ENCODE peak calls at places on chromosome 4, in eight cellular contexts. One of them, this sample, is unnamed. For H3K4me1 and H3K36me3, the result is how much of the 10 kb centered on the place peaks cover.

GRCh38 chr4:180060159-180060889 is 2182.9 kb upstream of the TENM3 start:
- DNase-seq in CD8-positive, alpha-beta memory T cell: no peak
- DNase-seq in pancreas: no peak
- DNase-seq in upper lobe of right lung: no peak
- DNase-seq in gastrocnemius medialis: no peak
- DNase-seq in upper lobe of left lung: no peak
- DNase-seq in tibial artery: no peak
- DNase-seq in lower lobe of right lung: no peak
- DNase-seq in this sample: no peak

GRCh38 chr4:53854991-53855885 is 209.2 kb downstream of the CHIC2 start:
- DNase-seq in CD8-positive, alpha-beta memory T cell: no peak
- DNase-seq in pancreas: no peak
- DNase-seq in upper lobe of right lung: no peak
- DNase-seq in gastrocnemius medialis: no peak
- DNase-seq in upper lobe of left lung: no peak
- DNase-seq in tibial artery: no peak
- DNase-seq in lower lobe of right lung: no peak
- DNase-seq in this sample: no peak

GRCh38 chr4:180953572-180953971 is 1289.6 kb upstream of the TENM3 start:
- DNase-seq in CD8-positive, alpha-beta memory T cell: no peak
- DNase-seq in pancreas: no peak
- DNase-seq in upper lobe of right lung: no peak
- DNase-seq in gastrocnemius medialis: no peak
- DNase-seq in upper lobe of left lung: no peak
- DNase-seq in tibial artery: no peak
- DNase-seq in lower lobe of right lung: no peak
- DNase-seq in this sample: no peak

GRCh38 chr4:54542540-54543041 is 115.2 kb upstream of the KIT start:
- DNase-seq in CD8-positive, alpha-beta memory T cell: no peak
- DNase-seq in pancreas: no peak
- DNase-seq in upper lobe of right lung: no peak
- DNase-seq in gastrocnemius medialis: no peak
- DNase-seq in upper lobe of left lung: no peak
- DNase-seq in tibial artery: no peak
- DNase-seq in lower lobe of right lung: no peak
- DNase-seq in this sample: no peak

GRCh38 chr4:102535398-102536082 is 34.4 kb downstream of the NFKB1 start:
- DNase-seq in CD8-positive, alpha-beta memory T cell: no peak
- DNase-seq in pancreas: no peak
- DNase-seq in upper lobe of right lung: no peak
- DNase-seq in gastrocnemius medialis: no peak
- DNase-seq in upper lobe of left lung: no peak
- DNase-seq in tibial artery: no peak
- DNase-seq in lower lobe of right lung: no peak
- DNase-seq in this sample: no peak

GRCh38 chr4:124483043-124483906 is 229.3 kb downstream of the ANKRD50 start:
- DNase-seq in CD8-positive, alpha-beta memory T cell: no peak
- DNase-seq in pancreas: no peak
- DNase-seq in upper lobe of right lung: no peak
- DNase-seq in gastrocnemius medialis: no peak
- DNase-seq in upper lobe of left lung: no peak
- DNase-seq in tibial artery: no peak
- DNase-seq in lower lobe of right lung: no peak
- DNase-seq in this sample: no peak

GRCh38 chr4:27048350-27049100 is 187.9 kb downstream of the STIM2 start:
- DNase-seq in CD8-positive, alpha-beta memory T cell: no peak
- DNase-seq in pancreas: no peak
- DNase-seq in upper lobe of right lung: no peak
- DNase-seq in gastrocnemius medialis: no peak
- DNase-seq in upper lobe of left lung: no peak
- DNase-seq in tibial artery: no peak
- DNase-seq in lower lobe of right lung: no peak
- DNase-seq in this sample: no peak

GRCh38 chr4:120057416-120057815 is 9.2 kb downstream of the MAD2L1 start:
- DNase-seq in CD8-positive, alpha-beta memory T cell: no peak
- DNase-seq in pancreas: no peak
- DNase-seq in upper lobe of right lung: no peak
- DNase-seq in gastrocnemius medialis: no peak
- DNase-seq in upper lobe of left lung: no peak
- DNase-seq in tibial artery: no peak
- DNase-seq in lower lobe of right lung: no peak
- DNase-seq in this sample: no peak

DNA sequence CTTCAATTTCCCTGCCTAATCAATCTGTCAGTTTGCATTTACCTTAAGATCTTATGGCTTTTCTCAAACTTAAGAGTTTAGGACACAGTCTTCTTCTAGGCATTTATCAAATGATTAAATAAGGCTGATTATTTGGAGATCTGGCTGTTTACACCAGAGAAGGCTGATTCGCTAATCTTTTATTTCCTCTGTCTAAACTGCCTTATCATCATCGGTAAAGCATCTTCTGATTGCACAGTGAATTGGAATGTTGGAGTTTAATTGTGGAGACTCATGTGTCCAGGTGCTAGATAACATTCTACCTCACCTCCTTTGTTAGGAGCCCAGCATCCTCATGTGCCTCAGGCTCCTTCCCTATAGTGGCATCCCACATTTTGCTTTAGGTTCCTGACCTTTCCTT is 100.3 kb upstream of the DDIT4L start:
- DNase-seq in CD8-positive, alpha-beta memory T cell: no peak
- DNase-seq in pancreas: no peak
- DNase-seq in upper lobe of right lung: no peak
- DNase-seq in gastrocnemius medialis: no peak
- DNase-seq in upper lobe of left lung: no peak
- DNase-seq in tibial artery: no peak
- DNase-seq in lower lobe of right lung: no peak
- DNase-seq in this sample: no peak
- H3K4me1 ChIP-seq in CD8-positive, alpha-beta memory T cell: under half
- H3K4me1 ChIP-seq in pancreas: under half
- H3K4me1 ChIP-seq in upper lobe of right lung: under half
- H3K4me1 ChIP-seq in gastrocnemius medialis: under half
- H3K4me1 ChIP-seq in upper lobe of left lung: under half
- H3K4me1 ChIP-seq in tibial artery: under half
- H3K4me1 ChIP-seq in lower lobe of right lung: under half
- H3K4me1 ChIP-seq in this sample: under half

DNA sequence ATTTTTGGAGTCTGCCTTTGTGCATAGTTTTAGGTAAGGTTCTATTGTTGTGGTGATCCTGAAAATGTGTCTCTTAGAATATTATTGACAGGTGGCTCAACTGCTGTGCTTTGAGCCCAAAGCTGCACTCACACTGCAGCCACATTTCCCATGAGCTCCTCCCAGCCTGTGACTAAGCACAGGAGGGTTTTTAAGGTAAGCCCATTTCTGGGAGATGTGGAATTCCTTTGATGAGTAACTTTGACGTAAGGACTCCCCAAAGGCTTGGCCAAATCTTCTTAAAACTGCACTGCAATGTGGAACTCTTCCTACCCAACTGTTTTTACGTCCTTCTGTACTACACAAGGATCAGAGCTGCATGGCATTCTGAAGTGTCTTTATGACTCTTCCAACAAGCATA is 20.0 kb upstream of the TMPRSS11A start:
- DNase-seq in CD8-positive, alpha-beta memory T cell: no peak
- DNase-seq in pancreas: no peak
- DNase-seq in upper lobe of right lung: no peak
- DNase-seq in gastrocnemius medialis: no peak
- DNase-seq in upper lobe of left lung: no peak
- DNase-seq in tibial artery: no peak
- DNase-seq in lower lobe of right lung: no peak
- DNase-seq in this sample: no peak
- H3K36me3 ChIP-seq in CD8-positive, alpha-beta memory T cell: under half
- H3K36me3 ChIP-seq in pancreas: under half
- H3K36me3 ChIP-seq in upper lobe of right lung: under half
- H3K36me3 ChIP-seq in gastrocnemius medialis: under half
- H3K36me3 ChIP-seq in upper lobe of left lung: under half
- H3K36me3 ChIP-seq in tibial artery: under half
- H3K36me3 ChIP-seq in lower lobe of right lung: under half
- H3K36me3 ChIP-seq in this sample: under half

DNA sequence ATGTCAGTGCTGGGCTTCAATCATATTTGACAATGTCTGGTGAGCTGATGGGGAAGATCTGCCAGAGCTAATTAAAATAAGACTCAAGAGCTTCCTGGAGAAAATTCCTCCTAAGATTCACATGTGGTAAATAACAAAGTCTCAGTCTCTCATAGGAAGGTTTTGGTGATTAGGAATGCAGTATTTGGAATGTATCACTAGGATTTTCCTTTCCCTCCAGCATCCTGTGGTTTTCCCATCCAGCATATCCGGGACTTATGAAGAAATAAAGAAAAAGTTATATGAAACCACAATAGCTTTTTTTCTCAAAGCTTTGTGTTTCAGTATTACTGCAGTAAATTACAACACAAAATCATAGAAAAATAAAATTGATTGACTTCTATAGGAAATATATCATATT is 1597.1 kb downstream of the ADGRL3 start:
- DNase-seq in CD8-positive, alpha-beta memory T cell: no peak
- DNase-seq in pancreas: no peak
- DNase-seq in upper lobe of right lung: no peak
- DNase-seq in gastrocnemius medialis: no peak
- DNase-seq in upper lobe of left lung: no peak
- DNase-seq in tibial artery: no peak
- DNase-seq in lower lobe of right lung: no peak
- DNase-seq in this sample: no peak
- H3K27ac ChIP-seq in CD8-positive, alpha-beta memory T cell: no peak
- H3K27ac ChIP-seq in pancreas: no peak
- H3K27ac ChIP-seq in upper lobe of right lung: no peak
- H3K27ac ChIP-seq in gastrocnemius medialis: no peak
- H3K27ac ChIP-seq in upper lobe of left lung: no peak
- H3K27ac ChIP-seq in tibial artery: no peak
- H3K27ac ChIP-seq in lower lobe of right lung: no peak
- H3K27ac ChIP-seq in this sample: no peak

DNA sequence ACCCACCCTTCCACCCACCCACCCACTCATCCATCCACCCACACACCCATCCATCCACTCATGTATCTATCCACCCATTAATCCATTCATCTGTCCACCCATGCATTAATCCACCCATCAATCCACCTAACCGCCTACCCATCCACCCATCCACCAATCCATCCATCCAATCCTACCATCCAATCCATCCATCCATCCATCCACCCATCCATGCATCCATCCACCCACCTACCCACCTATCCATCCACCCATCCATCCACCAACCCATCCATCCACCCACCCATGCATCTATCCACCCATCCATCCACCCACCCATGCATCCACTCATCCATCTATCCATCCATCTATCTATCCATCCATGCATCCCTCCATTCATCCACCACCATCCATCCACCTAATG is 34.8 kb upstream of the AFAP1 start:
- DNase-seq in CD8-positive, alpha-beta memory T cell: no peak
- DNase-seq in pancreas: peak
- DNase-seq in upper lobe of right lung: no peak
- DNase-seq in gastrocnemius medialis: no peak
- DNase-seq in upper lobe of left lung: no peak
- DNase-seq in tibial artery: no peak
- DNase-seq in lower lobe of right lung: no peak
- DNase-seq in this sample: no peak
- H3K4me1 ChIP-seq in CD8-positive, alpha-beta memory T cell: under half
- H3K4me1 ChIP-seq in pancreas: under half
- H3K4me1 ChIP-seq in upper lobe of right lung: under half
- H3K4me1 ChIP-seq in gastrocnemius medialis: under half
- H3K4me1 ChIP-seq in upper lobe of left lung: under half
- H3K4me1 ChIP-seq in tibial artery: half or more
- H3K4me1 ChIP-seq in lower lobe of right lung: under half
- H3K4me1 ChIP-seq in this sample: under half

GRCh38 chr4:105225500-105225899 is 78.8 kb downstream of the TET2 start:
- DNase-seq in CD8-positive, alpha-beta memory T cell: no peak
- DNase-seq in pancreas: no peak
- DNase-seq in upper lobe of right lung: no peak
- DNase-seq in gastrocnemius medialis: no peak
- DNase-seq in upper lobe of left lung: no peak
- DNase-seq in tibial artery: no peak
- DNase-seq in lower lobe of right lung: no peak
- DNase-seq in this sample: no peak
- H3K36me3 ChIP-seq in CD8-positive, alpha-beta memory T cell: under half
- H3K36me3 ChIP-seq in pancreas: under half
- H3K36me3 ChIP-seq in upper lobe of right lung: under half
- H3K36me3 ChIP-seq in gastrocnemius medialis: under half
- H3K36me3 ChIP-seq in upper lobe of left lung: under half
- H3K36me3 ChIP-seq in tibial artery: under half
- H3K36me3 ChIP-seq in lower lobe of right lung: under half
- H3K36me3 ChIP-seq in this sample: under half

This sample was measured in effector memory CD4-positive, alpha-beta T cell.